ENCODE peak calls at places on chromosomes 12 and 14, in ten cellular contexts. M is CD8-positive, alpha-beta T cell; O is AG09309; G is neural progenitor cell; Q is GM12878; S is psoas muscle; T is tibial artery; U is bronchial epithelial cell; Y is sigmoid colon; B is GM23338. A is an unnamed sample.

GRCh38 chr12:53170245-53170644 is 10.3 kb upstream of the ZNF740 start:
- DNase-seq in M (no peak), O (no peak), G (no peak), Q (no peak), S (no peak), T (no peak), U (no peak), Y (no peak), B (no peak), A (no peak)

GRCh38 chr12:94151577-94151976 is 3.2 kb downstream of the PLXNC1 start:
- DNase-seq in M (no peak), O (no peak), G (no peak), Q (no peak), S (no peak), T (no peak), U (no peak), Y (no peak), B (no peak), A (no peak)

GRCh38 chr14:20661197-20661596 is 19.7 kb upstream of the OR6S1 start:
- DNase-seq in M (no peak), O (no peak), G (no peak), Q (no peak), S (no peak), T (no peak), U (no peak), Y (no peak), B (no peak), A (no peak)

GRCh38 chr12:11228268-11228879 is 41.1 kb downstream of the PRB3 start:
- DNase-seq in M (peak; percentile 3), O (no peak), G (peak; percentile 77), Q (peak; percentile 16), S (no peak), T (no peak), U (peak; percentile 61), Y (no peak), B (peak; percentile 83), A (no peak)

GRCh38 chr12:14283489-14284144 is 81.9 kb upstream of the ATF7IP start:
- DNase-seq in M (no peak), O (no peak), G (peak; percentile 47), Q (peak; percentile 76), S (no peak), T (no peak), U (no peak), Y (no peak), B (peak; percentile 86), A (peak; percentile 72)

GRCh38 chr12:112752298-112752697 is 39.2 kb upstream of the RPH3A start:
- DNase-seq in M (no peak), O (no peak), G (no peak), Q (no peak), S (no peak), T (no peak), U (no peak), Y (no peak), B (no peak), A (no peak)

GRCh38 chr12:130086248-130086647 is 76.0 kb upstream of the FZD10 start:
- DNase-seq in M (no peak), O (no peak), G (no peak), Q (no peak), S (no peak), T (no peak), U (no peak), Y (no peak), B (peak; percentile 3), A (no peak)

GRCh38 chr14:103382375-103382774 is 2.8 kb upstream of the MARK3 start:
- DNase-seq in M (no peak), O (no peak), G (no peak), Q (no peak), S (no peak), T (no peak), U (peak; percentile 82), Y (no peak), B (no peak), A (no peak)

GRCh38 chr12:119938049-119938667 is 50.9 kb upstream of the BICDL1 start:
- DNase-seq in M (peak; percentile 61), O (no peak), G (peak; percentile 75), Q (peak; percentile 20), S (no peak), T (no peak), U (peak; percentile 56), Y (no peak), B (peak; percentile 83), A (peak; percentile 18)

GRCh38 chr14:51653096-51653814 is 1.5 kb downstream of the FRMD6 start:
- DNase-seq in M (no peak), O (no peak), G (peak; percentile 53), Q (no peak), S (no peak), T (no peak), U (peak; percentile 42), Y (no peak), B (peak; percentile 67), A (no peak)

GRCh38 chr12:112380663-112381420 is 1.4 kb downstream of the HECTD4 start:
- DNase-seq in M (no peak), O (no peak), G (peak; percentile 54), Q (no peak), S (no peak), T (no peak), U (no peak), Y (no peak), B (peak; percentile 36), A (no peak)

GRCh38 chr12:42372154-42372791 is 46.3 kb downstream of the PPHLN1 start:
- DNase-seq in M (no peak), O (peak; percentile 3), G (peak; percentile 73), Q (peak; percentile 49), S (no peak), T (no peak), U (peak; percentile 60), Y (no peak), B (peak; percentile 85), A (peak; percentile 47)

GRCh38 chr14:99191663-99192621 is 80.1 kb downstream of the BCL11B start:
- DNase-seq in M (peak; percentile 35), O (no peak), G (no peak), Q (no peak), S (peak; percentile 60), T (peak; percentile 81), U (peak; percentile 44), Y (peak; percentile 78), B (no peak), A (no peak)

GRCh38 chr14:75438486-75439080 is 10.8 kb downstream of the JDP2 start:
- DNase-seq in M (no peak), O (no peak), G (no peak), Q (no peak), S (no peak), T (no peak), U (no peak), Y (peak; percentile 56), B (no peak), A (no peak)

GRCh38 chr12:43675048-43675904 is 83.3 kb downstream of the PUS7L start:
- DNase-seq in M (no peak), O (no peak), G (no peak), Q (no peak), S (no peak), T (no peak), U (peak; percentile 8), Y (no peak), B (peak; percentile 54), A (no peak)

GRCh38 chr12:43676183-43676813 is 82.3 kb downstream of the PUS7L start:
- DNase-seq in M (no peak), O (no peak), G (peak; percentile 42), Q (peak; percentile 8), S (no peak), T (no peak), U (peak; percentile 32), Y (no peak), B (peak; percentile 60), A (peak; percentile 16)
- H3K4me3 ChIP-seq in M (no peak overlapping the region), O (no peak overlapping the region), G (no peak overlapping the region), Q (no peak overlapping the region), S (no peak overlapping the region), T (no peak overlapping the region), U (no peak overlapping the region), Y (no peak overlapping the region), B (no peak overlapping the region), A (no peak overlapping the region)

DNA sequence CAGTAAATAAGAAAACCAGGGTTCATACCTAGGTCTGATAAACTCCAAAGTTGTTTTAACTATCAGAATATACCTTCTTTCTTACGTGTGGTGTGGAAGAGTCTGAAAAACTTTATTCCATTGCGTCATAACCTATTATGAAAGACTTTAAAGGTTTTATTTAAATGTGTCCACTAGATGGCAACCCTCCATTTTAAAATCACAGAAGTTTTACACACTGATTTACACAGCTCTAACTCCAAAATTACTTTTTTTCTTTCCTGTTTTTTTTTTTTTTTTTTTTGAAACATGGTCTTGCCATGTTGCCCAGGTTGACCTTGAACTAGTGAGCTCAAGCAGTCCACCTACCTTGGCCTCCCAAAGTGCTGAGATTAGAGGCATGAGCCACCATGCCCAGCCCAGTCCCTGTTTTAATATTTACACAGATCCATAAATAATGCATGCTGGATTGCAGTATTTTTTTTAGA is 17.3 kb upstream of the TMPRSS12 start:
- DNase-seq in M (no peak), O (peak; percentile 61), G (peak; percentile 37), Q (no peak), S (no peak), T (no peak), U (peak; percentile 75), Y (no peak), B (peak; percentile 63), A (peak; percentile 39)
- H3K4me3 ChIP-seq in M (no peak overlapping the region), O (no peak overlapping the region), G (no peak overlapping the region), Q (no peak overlapping the region), S (no peak overlapping the region), T (no peak overlapping the region), U (no peak overlapping the region), Y (no peak overlapping the region), B (no peak overlapping the region), A (no peak overlapping the region)

GRCh38 chr12:106300761-106301160 is 1.8 kb upstream of the TCP11L2 start:
- DNase-seq in M (no peak), O (no peak), G (no peak), Q (no peak), S (no peak), T (no peak), U (no peak), Y (no peak), B (no peak), A (no peak)
- H3K4me3 ChIP-seq in M (no peak overlapping the region), O (no peak overlapping the region), G (no peak overlapping the region), Q (no peak overlapping the region), S (no peak overlapping the region), T (no peak overlapping the region), U (no peak overlapping the region), Y (no peak overlapping the region), B (no peak overlapping the region), A (no peak overlapping the region)

GRCh38 chr12:125674554-125674953 is 609.3 kb downstream of the AACS start:
- DNase-seq in M (no peak), O (no peak), G (no peak), Q (no peak), S (no peak), T (no peak), U (no peak), Y (no peak), B (no peak), A (no peak)

GRCh38 chr12:125678589-125678993 is 613.4 kb downstream of the AACS start:
- DNase-seq in M (no peak), O (no peak), G (no peak), Q (no peak), S (no peak), T (no peak), U (no peak), Y (no peak), B (no peak), A (no peak)

DNA sequence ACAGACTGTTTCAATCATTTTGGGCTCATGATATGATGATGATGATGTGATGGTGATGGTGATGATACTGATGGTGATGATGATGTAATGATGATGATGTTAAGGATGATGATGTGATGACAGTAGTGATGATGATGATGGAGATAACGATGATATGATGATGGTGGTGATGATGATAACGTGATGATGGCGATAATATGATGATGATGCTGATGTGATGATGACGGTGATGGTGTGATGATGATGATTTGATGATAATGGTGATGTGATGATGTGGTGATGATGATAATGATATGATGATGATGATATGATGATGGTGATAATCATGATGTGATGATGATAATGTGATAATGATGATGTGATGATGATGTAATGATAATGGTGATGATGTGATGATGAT is 612.6 kb downstream of the AACS start:
- DNase-seq in M (no peak), O (no peak), G (no peak), Q (no peak), S (no peak), T (no peak), U (no peak), Y (no peak), B (no peak), A (no peak)
- H3K4me3 ChIP-seq in M (no peak overlapping the region), O (no peak overlapping the region), G (no peak overlapping the region), Q (no peak overlapping the region), S (no peak overlapping the region), T (no peak overlapping the region), U (no peak overlapping the region), Y (no peak overlapping the region), B (no peak overlapping the region), A (no peak overlapping the region)